ENCODE peak calls at places on chromosomes 4 and X, in nine cellular contexts. L is mammary epithelial cell, X is mucosa of descending colon, A is tibial artery, V is epithelial cell of esophagus, U is Caco-2, K is Panc1, S is AG10803, J is right lobe of liver. M is an unnamed sample.

GRCh38 chrX:30875957-30876356 is 13.1 kb downstream of the TAB3 start:
- DNase-seq in L (peak), X (no peak), A (no peak), V (peak), U (no peak), K (no peak), S (peak), J (no peak), M (no peak)

GRCh38 chrX:123731258-123731986 is 1.4 kb downstream of the THOC2 start:
- DNase-seq in L (no peak), X (peak), A (no peak), V (peak), U (no peak), K (no peak), S (no peak), J (no peak), M (no peak)

GRCh38 chr4:151324449-151325319 is 721 bp downstream of the SH3D19 start:
- DNase-seq in L (peak), X (peak), A (peak), V (peak), U (peak), K (peak), S (peak), J (peak), M (no peak)

GRCh38 chrX:137233478-137233877 is 199.7 kb upstream of the GPR101 start:
- DNase-seq in L (no peak), X (no peak), A (no peak), V (no peak), U (no peak), K (no peak), S (no peak), J (no peak), M (no peak)

GRCh38 chr4:110245567-110245966 is 47.2 kb upstream of the ELOVL6 start:
- DNase-seq in L (peak), X (no peak), A (no peak), V (peak), U (no peak), K (no peak), S (peak), J (no peak), M (no peak)

GRCh38 chr4:75834095-75834771 is 68.0 kb downstream of the PPEF2 start:
- DNase-seq in L (no peak), X (no peak), A (no peak), V (no peak), U (no peak), K (no peak), S (no peak), J (no peak), M (no peak)

GRCh38 chr4:81565137-81565870 is 93.6 kb upstream of the RASGEF1B start:
- DNase-seq in L (no peak), X (peak), A (peak), V (peak), U (no peak), K (no peak), S (no peak), J (peak), M (no peak)

GRCh38 chrX:7170903-7171302 is 22.9 kb upstream of the PUDP start:
- DNase-seq in L (no peak), X (peak), A (no peak), V (peak), U (peak), K (no peak), S (no peak), J (no peak), M (no peak)

GRCh38 chrX:136953867-136954787 is 73.6 kb upstream of the RBMX start:
- DNase-seq in L (peak), X (peak), A (peak), V (peak), U (peak), K (peak), S (peak), J (peak), M (peak)

GRCh38 chrX:3712080-3712869 is 1.2 kb downstream of the PRKX start:
- DNase-seq in L (peak), X (peak), A (no peak), V (peak), U (no peak), K (no peak), S (peak), J (no peak), M (no peak)

GRCh38 chrX:135973025-135973547 is 702 bp downstream of the MMGT1 start:
- DNase-seq in L (peak), X (no peak), A (no peak), V (peak), U (no peak), K (no peak), S (peak), J (no peak), M (no peak)

GRCh38 chr4:25477251-25477650 is 100.2 kb downstream of the ANAPC4 start:
- DNase-seq in L (no peak), X (no peak), A (no peak), V (no peak), U (no peak), K (no peak), S (no peak), J (no peak), M (no peak)

GRCh38 chr4:169031392-169031791 is 21.3 kb upstream of the CBR4 start:
- DNase-seq in L (no peak), X (no peak), A (no peak), V (no peak), U (no peak), K (no peak), S (no peak), J (no peak), M (no peak)

GRCh38 chr4:169032883-169033645 is 23.0 kb upstream of the CBR4 start:
- DNase-seq in L (no peak), X (no peak), A (no peak), V (no peak), U (no peak), K (no peak), S (no peak), J (no peak), M (no peak)

GRCh38 chr4:169029947-169030346 is 19.9 kb upstream of the CBR4 start:
- DNase-seq in L (no peak), X (no peak), A (no peak), V (no peak), U (no peak), K (no peak), S (no peak), J (no peak), M (no peak)

GRCh38 chr4:169032194-169032593 is 22.1 kb upstream of the CBR4 start:
- DNase-seq in L (no peak), X (no peak), A (no peak), V (no peak), U (no peak), K (no peak), S (no peak), J (no peak), M (no peak)

DNA sequence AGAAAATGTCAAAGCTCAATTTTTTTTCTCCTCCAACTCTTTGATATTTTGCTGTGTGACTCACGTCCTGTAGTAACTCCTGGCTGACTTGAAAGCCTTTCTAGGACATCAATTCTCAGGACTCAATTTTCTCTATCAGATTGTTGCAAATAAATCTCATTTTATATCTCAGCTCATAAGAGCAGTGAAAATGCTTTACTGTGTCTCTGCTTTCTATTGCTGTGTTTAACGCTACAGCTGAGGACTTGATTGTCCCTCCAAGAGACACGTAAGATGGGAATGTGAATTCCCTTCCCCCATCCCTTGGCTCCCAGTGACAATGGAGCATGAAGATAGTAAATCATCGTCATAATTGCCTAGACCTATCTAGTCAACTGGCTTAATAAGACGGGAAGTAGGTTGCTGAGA is 20.5 kb upstream of the CBR4 start:
- DNase-seq in L (no peak), X (no peak), A (no peak), V (no peak), U (no peak), K (no peak), S (peak), J (no peak), M (no peak)
- H3K4me3 ChIP-seq in L (no peak), X (no peak), A (no peak), V (no peak), U (no peak), K (peak), S (no peak), J (no peak), M (no peak)

DNA sequence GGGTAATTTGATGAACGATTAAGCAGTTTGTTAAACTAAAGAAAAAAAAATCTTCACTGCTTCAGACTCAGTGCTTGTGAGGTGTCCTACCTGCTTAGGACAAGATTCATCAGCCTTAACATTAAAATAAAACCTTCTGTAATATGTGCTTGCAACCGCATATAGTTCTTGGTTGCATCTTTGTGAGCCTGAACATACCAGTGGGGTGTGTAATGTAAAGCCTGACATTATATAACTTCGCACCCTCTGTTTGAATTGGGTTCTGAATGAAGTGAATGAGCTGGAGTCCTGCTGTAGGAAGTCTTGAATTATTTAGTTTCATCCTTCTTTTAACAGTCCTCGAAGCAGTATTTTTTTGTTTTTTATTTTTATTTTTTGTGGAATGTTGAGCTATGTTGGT is 3.1 kb downstream of the KDM6A start:
- DNase-seq in L (peak), X (no peak), A (no peak), V (peak), U (no peak), K (no peak), S (peak), J (no peak), M (no peak)
- H3K4me3 ChIP-seq in L (peak), X (no peak), A (peak), V (peak), U (no peak), K (peak), S (peak), J (peak), M (peak)

GRCh38 chrX:71098951-71099506 is 3.4 kb downstream of the FOXO4 start:
- DNase-seq in L (no peak), X (no peak), A (no peak), V (no peak), U (no peak), K (no peak), S (no peak), J (no peak), M (no peak)
- H3K4me3 ChIP-seq in L (no peak), X (no peak), A (no peak), V (no peak), U (no peak), K (no peak), S (no peak), J (no peak), M (peak)

GRCh38 chr4:182589100-182589499 is 328.1 kb downstream of the DCTD start:
- DNase-seq in L (no peak), X (no peak), A (no peak), V (no peak), U (no peak), K (no peak), S (no peak), J (no peak), M (no peak)

GRCh38 chr4:182578402-182578801 is 335.2 kb downstream of the TENM3 start:
- DNase-seq in L (peak), X (no peak), A (no peak), V (peak), U (peak), K (peak), S (peak), J (no peak), M (no peak)

GRCh38 chr4:182582245-182582644 is 334.9 kb downstream of the DCTD start:
- DNase-seq in L (peak), X (no peak), A (no peak), V (peak), U (no peak), K (no peak), S (no peak), J (no peak), M (no peak)

GRCh38 chr4:182585321-182585720 is 331.9 kb downstream of the DCTD start:
- DNase-seq in L (no peak), X (no peak), A (no peak), V (no peak), U (no peak), K (no peak), S (no peak), J (no peak), M (no peak)

DNA sequence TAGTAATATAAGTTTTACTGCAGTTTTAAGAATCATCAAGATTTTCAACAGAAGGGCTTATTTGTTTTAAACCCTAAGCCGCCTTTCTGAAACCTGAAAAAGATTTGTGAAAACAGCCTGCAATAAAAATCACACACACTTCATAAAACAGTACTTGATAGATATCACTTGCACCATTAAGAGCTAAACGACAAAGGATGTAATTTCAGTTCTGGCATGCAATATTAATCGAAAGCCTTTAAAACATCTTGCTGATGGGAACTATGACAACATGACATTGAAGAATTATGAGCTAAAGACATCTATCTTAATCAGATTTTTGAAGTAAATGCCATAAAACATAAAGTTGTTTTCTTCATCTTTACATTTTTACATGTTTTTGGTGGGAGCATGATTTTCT is 333.2 kb downstream of the DCTD start:
- DNase-seq in L (no peak), X (no peak), A (no peak), V (no peak), U (no peak), K (no peak), S (no peak), J (no peak), M (no peak)
- H3K4me3 ChIP-seq in L (no peak), X (no peak), A (no peak), V (no peak), U (no peak), K (no peak), S (no peak), J (no peak), M (no peak)